ENCODE peak calls at places on chromosomes 6 and 20, in six cellular contexts. One of them, this sample, is unnamed.

GRCh38 chr20:25453035-25453810 is 45.8 kb downstream of the GINS1 start:
- DNase-seq in activated T-cell treated with anti-CD3 and anti-CD28 coated beads for 1 hour: no peak
- DNase-seq in SK-MEL-5: peak
- DNase-seq in T-cell: no peak
- DNase-seq in GM23338: no peak
- DNase-seq in fibroblast of mammary gland: peak
- DNase-seq in this sample: peak

GRCh38 chr6:42200035-42200434 is 5.3 kb upstream of the GUCA1B start:
- DNase-seq in activated T-cell treated with anti-CD3 and anti-CD28 coated beads for 1 hour: no peak
- DNase-seq in SK-MEL-5: no peak
- DNase-seq in T-cell: no peak
- DNase-seq in GM23338: no peak
- DNase-seq in fibroblast of mammary gland: peak
- DNase-seq in this sample: no peak

GRCh38 chr20:29319725-29320124 is 1937.7 kb upstream of the DEFB115 start:
- DNase-seq in activated T-cell treated with anti-CD3 and anti-CD28 coated beads for 1 hour: no peak
- DNase-seq in SK-MEL-5: no peak
- DNase-seq in T-cell: no peak
- DNase-seq in GM23338: peak
- DNase-seq in fibroblast of mammary gland: no peak
- DNase-seq in this sample: no peak

GRCh38 chr6:149028767-149029405 is 282.1 kb downstream of the UST start:
- DNase-seq in activated T-cell treated with anti-CD3 and anti-CD28 coated beads for 1 hour: peak
- DNase-seq in SK-MEL-5: peak
- DNase-seq in T-cell: peak
- DNase-seq in GM23338: peak
- DNase-seq in fibroblast of mammary gland: peak
- DNase-seq in this sample: no peak

GRCh38 chr6:2179950-2180349 is 65.5 kb downstream of the GMDS start:
- DNase-seq in activated T-cell treated with anti-CD3 and anti-CD28 coated beads for 1 hour: no peak
- DNase-seq in SK-MEL-5: no peak
- DNase-seq in T-cell: no peak
- DNase-seq in GM23338: no peak
- DNase-seq in fibroblast of mammary gland: peak
- DNase-seq in this sample: no peak

GRCh38 chr6:100343678-100344077 is 121.0 kb downstream of the SIM1 start:
- DNase-seq in activated T-cell treated with anti-CD3 and anti-CD28 coated beads for 1 hour: no peak
- DNase-seq in SK-MEL-5: no peak
- DNase-seq in T-cell: no peak
- DNase-seq in GM23338: no peak
- DNase-seq in fibroblast of mammary gland: peak
- DNase-seq in this sample: no peak

GRCh38 chr6:116491610-116492330 is 19.7 kb upstream of the CALHM5 start:
- DNase-seq in activated T-cell treated with anti-CD3 and anti-CD28 coated beads for 1 hour: no peak
- DNase-seq in SK-MEL-5: no peak
- DNase-seq in T-cell: no peak
- DNase-seq in GM23338: no peak
- DNase-seq in fibroblast of mammary gland: no peak
- DNase-seq in this sample: no peak

GRCh38 chr6:30752164-30752927 is 8.0 kb upstream of the IER3 start:
- DNase-seq in activated T-cell treated with anti-CD3 and anti-CD28 coated beads for 1 hour: no peak
- DNase-seq in SK-MEL-5: peak
- DNase-seq in T-cell: no peak
- DNase-seq in GM23338: no peak
- DNase-seq in fibroblast of mammary gland: peak
- DNase-seq in this sample: no peak

GRCh38 chr20:47857994-47858557 is 72.8 kb upstream of the SULF2 start:
- DNase-seq in activated T-cell treated with anti-CD3 and anti-CD28 coated beads for 1 hour: no peak
- DNase-seq in SK-MEL-5: no peak
- DNase-seq in T-cell: no peak
- DNase-seq in GM23338: no peak
- DNase-seq in fibroblast of mammary gland: peak
- DNase-seq in this sample: no peak

GRCh38 chr6:111011360-111012142 is 29.7 kb downstream of the RPF2 start:
- DNase-seq in activated T-cell treated with anti-CD3 and anti-CD28 coated beads for 1 hour: no peak
- DNase-seq in SK-MEL-5: peak
- DNase-seq in T-cell: no peak
- DNase-seq in GM23338: peak
- DNase-seq in fibroblast of mammary gland: peak
- DNase-seq in this sample: no peak

GRCh38 chr6:55449219-55449618 is 122.0 kb downstream of the GFRAL start:
- DNase-seq in activated T-cell treated with anti-CD3 and anti-CD28 coated beads for 1 hour: no peak
- DNase-seq in SK-MEL-5: peak
- DNase-seq in T-cell: no peak
- DNase-seq in GM23338: peak
- DNase-seq in fibroblast of mammary gland: peak
- DNase-seq in this sample: peak

GRCh38 chr20:59933296-59933848 is at the start of gene SYCP2:
- DNase-seq in activated T-cell treated with anti-CD3 and anti-CD28 coated beads for 1 hour: peak
- DNase-seq in SK-MEL-5: peak
- DNase-seq in T-cell: peak
- DNase-seq in GM23338: peak
- DNase-seq in fibroblast of mammary gland: peak
- DNase-seq in this sample: peak

GRCh38 chr6:14520536-14520935 is 403.0 kb downstream of the CD83 start:
- DNase-seq in activated T-cell treated with anti-CD3 and anti-CD28 coated beads for 1 hour: no peak
- DNase-seq in SK-MEL-5: no peak
- DNase-seq in T-cell: no peak
- DNase-seq in GM23338: no peak
- DNase-seq in fibroblast of mammary gland: no peak
- DNase-seq in this sample: no peak

GRCh38 chr6:35363293-35363750 is 21.0 kb downstream of the PPARD start:
- DNase-seq in activated T-cell treated with anti-CD3 and anti-CD28 coated beads for 1 hour: no peak
- DNase-seq in SK-MEL-5: no peak
- DNase-seq in T-cell: no peak
- DNase-seq in GM23338: peak
- DNase-seq in fibroblast of mammary gland: peak
- DNase-seq in this sample: peak

GRCh38 chr6:45421700-45422540 is 44.2 kb upstream of the SUPT3H start:
- DNase-seq in activated T-cell treated with anti-CD3 and anti-CD28 coated beads for 1 hour: peak
- DNase-seq in SK-MEL-5: peak
- DNase-seq in T-cell: peak
- DNase-seq in GM23338: peak
- DNase-seq in fibroblast of mammary gland: peak
- DNase-seq in this sample: peak

GRCh38 chr6:152458648-152459047 is 178.5 kb downstream of the SYNE1 start:
- DNase-seq in activated T-cell treated with anti-CD3 and anti-CD28 coated beads for 1 hour: no peak
- DNase-seq in SK-MEL-5: peak
- DNase-seq in T-cell: no peak
- DNase-seq in GM23338: no peak
- DNase-seq in fibroblast of mammary gland: peak
- DNase-seq in this sample: no peak

GRCh38 chr6:35973670-35974222 is 50.7 kb downstream of the SLC26A8 start:
- DNase-seq in activated T-cell treated with anti-CD3 and anti-CD28 coated beads for 1 hour: no peak
- DNase-seq in SK-MEL-5: no peak
- DNase-seq in T-cell: no peak
- DNase-seq in GM23338: no peak
- DNase-seq in fibroblast of mammary gland: no peak
- DNase-seq in this sample: no peak

GRCh38 chr6:158803733-158804143 is 15.4 kb downstream of the EZR start:
- DNase-seq in activated T-cell treated with anti-CD3 and anti-CD28 coated beads for 1 hour: no peak
- DNase-seq in SK-MEL-5: peak
- DNase-seq in T-cell: peak
- DNase-seq in GM23338: peak
- DNase-seq in fibroblast of mammary gland: no peak
- DNase-seq in this sample: no peak

GRCh38 chr6:99002826-99003225 is 55.1 kb upstream of the FBXL4 start:
- DNase-seq in activated T-cell treated with anti-CD3 and anti-CD28 coated beads for 1 hour: no peak
- DNase-seq in SK-MEL-5: no peak
- DNase-seq in T-cell: no peak
- DNase-seq in GM23338: no peak
- DNase-seq in fibroblast of mammary gland: peak
- DNase-seq in this sample: no peak